ENCODE peak calls at places on chromosomes 16 and 17, in nine cellular contexts. N is cardiac fibroblast; Z is GM12865; Y is GM06990; Q is CD8-positive, alpha-beta T cell; B is thoracic aorta; I is HFF-Myc; C is H1; E is breast epithelium. T is an unnamed sample.

GRCh38 chr17:48198950-48199541 is 91.5 kb downstream of the SNX11 start:
- DNase-seq in Y (no peak), C (no peak), Q (no peak), I (no peak), N (no peak), Z (peak; percentile 5), E (no peak), B (no peak), T (no peak)

GRCh38 chr16:53558665-53559064 is 55.7 kb upstream of the AKTIP start:
- DNase-seq in Y (no peak), B (no peak), E (no peak), Z (no peak), Q (no peak), C (no peak), I (no peak), N (no peak), T (no peak)

GRCh38 chr16:55913717-55914116 is 38.5 kb upstream of the CES5A start:
- DNase-seq in N (no peak), E (no peak), Z (no peak), Q (no peak), B (no peak), I (no peak), Y (no peak), C (no peak), T (no peak)

GRCh38 chr16:48182979-48183537 is 27.3 kb upstream of the ABCC12 start:
- DNase-seq in Z (no peak), Q (no peak), I (no peak), Y (peak; percentile 29), N (no peak), C (no peak), B (no peak), E (no peak), T (no peak)

GRCh38 chr17:58352843-58353719 is 1.1 kb upstream of the SUPT4H1 start:
- DNase-seq in Q (no peak), N (peak; percentile 44), Y (peak; percentile 57), C (peak; percentile 56), Z (peak; percentile 72), I (no peak), E (no peak), B (no peak), T (no peak)

GRCh38 chr16:82192665-82193064 is 22.6 kb upstream of the MPHOSPH6 start:
- DNase-seq in Q (peak; percentile 1), Z (peak; percentile 6), E (no peak), C (no peak), B (no peak), N (peak; percentile 67), Y (no peak), I (peak; percentile 14), T (no peak)

GRCh38 chr16:51577621-51578303 is 426.7 kb upstream of the SALL1 start:
- DNase-seq in Q (no peak), Z (no peak), N (peak; percentile 18), C (no peak), E (no peak), B (no peak), Y (no peak), I (no peak), T (no peak)

GRCh38 chr16:57802635-57803412 is 533 bp upstream of the KIFC3 start:
- DNase-seq in Y (no peak), E (no peak), B (no peak), C (peak; percentile 62), Q (no peak), Z (no peak), I (no peak), N (no peak), T (no peak)

GRCh38 chr16:19696312-19696711 is 21.7 kb downstream of the KNOP1 start:
- DNase-seq in E (peak; percentile 79), C (no peak), Z (no peak), Y (no peak), N (peak; percentile 96), Q (peak; percentile 46), I (peak; percentile 73), B (peak; percentile 29), T (no peak)

GRCh38 chr16:25140459-25140858 is 28.9 kb downstream of the LCMT1 start:
- DNase-seq in E (no peak), Q (no peak), Y (no peak), Z (no peak), C (no peak), N (no peak), B (no peak), I (no peak), T (no peak)

GRCh38 chr16:25134306-25134705 is 22.8 kb downstream of the LCMT1 start:
- DNase-seq in B (no peak), I (no peak), C (no peak), Q (no peak), Z (no peak), Y (no peak), E (no peak), N (no peak), T (no peak)

GRCh38 chr16:25138130-25138529 is 26.6 kb downstream of the LCMT1 start:
- DNase-seq in I (no peak), Q (no peak), Y (no peak), N (no peak), C (no peak), B (no peak), E (no peak), Z (no peak), T (no peak)

DNA sequence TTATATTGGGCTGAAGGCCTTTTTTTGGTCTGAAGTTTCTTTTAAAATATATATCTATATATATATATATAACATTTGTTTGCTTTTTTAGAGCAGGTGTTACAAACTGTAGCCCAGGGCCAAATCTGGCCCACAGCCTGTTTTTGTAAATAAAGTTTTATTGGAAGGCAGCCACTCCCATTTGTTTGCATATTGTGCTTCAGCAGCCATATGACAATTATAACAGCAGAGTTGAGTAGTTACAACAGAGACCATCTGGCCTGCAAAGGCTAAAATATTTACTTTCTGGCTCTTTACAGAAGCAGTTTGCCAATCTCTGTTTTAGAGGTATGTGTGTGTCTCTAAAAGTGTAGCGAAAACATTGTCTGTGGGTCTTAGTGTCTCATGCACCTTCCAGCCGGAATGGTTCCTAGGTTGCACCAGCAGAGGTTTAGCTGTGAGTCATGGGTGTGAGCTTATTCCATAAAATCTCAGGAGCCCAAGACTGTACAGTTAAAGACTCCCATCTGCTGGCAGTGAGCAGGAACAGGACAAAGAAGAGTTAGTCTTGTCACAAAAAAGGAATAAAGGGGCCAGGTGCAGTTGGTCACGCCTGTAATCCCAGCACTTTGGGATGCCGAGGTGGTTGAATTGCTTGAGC is 23.8 kb downstream of the LCMT1 start:
- DNase-seq in Z (no peak), E (no peak), Y (no peak), I (peak; percentile 32), B (no peak), C (no peak), Q (no peak), N (peak; percentile 26), T (no peak)
- TF ChIP-seq CTCF in Z (no peak), E (no peak), Y (peak; percentile 3), I (peak; percentile 34), B (no peak), C (no peak), Q (no peak), N (peak; percentile 38), T (no peak)

GRCh38 chr16:71867934-71868333 is 16.0 kb downstream of the ZNF821 start:
- DNase-seq in C (no peak), B (no peak), Y (no peak), E (no peak), N (no peak), Q (no peak), I (no peak), Z (no peak), T (no peak)
- TF ChIP-seq CTCF in C (no peak), B (no peak), Y (no peak), E (no peak), N (no peak), Q (no peak), I (no peak), Z (no peak), T (no peak)

DNA sequence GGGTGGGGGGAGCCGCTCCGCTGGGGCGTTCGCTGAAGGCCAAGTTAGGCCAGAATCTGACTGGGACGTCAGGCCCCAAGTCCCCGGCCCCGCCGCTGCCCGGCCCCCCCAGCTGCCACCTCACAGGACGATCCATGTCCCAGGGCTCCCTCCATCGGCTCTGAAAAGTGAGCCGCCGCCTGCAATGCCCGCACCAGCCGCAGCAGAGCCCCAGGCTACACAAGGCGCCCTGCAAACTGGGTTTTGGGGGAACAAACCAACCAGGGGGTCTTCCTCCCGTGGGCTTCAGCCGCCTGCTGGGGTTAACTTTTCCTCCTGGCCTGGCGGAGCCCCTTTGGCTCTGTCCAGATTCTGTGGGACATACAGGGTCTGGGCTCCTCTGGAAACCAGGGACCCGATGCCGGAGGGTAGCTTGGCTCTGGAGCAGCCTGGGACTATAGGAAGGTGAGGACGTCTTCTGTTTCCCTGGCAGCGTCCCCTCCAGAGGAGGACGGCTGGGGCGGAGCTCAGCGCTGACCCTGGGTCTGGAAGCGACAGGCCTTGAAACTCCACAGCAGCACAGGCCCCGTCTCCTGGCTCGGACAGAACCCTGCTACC is 835 bp downstream of the NME4 start:
- DNase-seq in Q (no peak), C (peak; percentile 82), B (no peak), Z (no peak), I (peak; percentile 17), E (peak; percentile 80), Y (peak; percentile 68), N (peak; percentile 70), T (peak; percentile 89)
- TF ChIP-seq CTCF in Q (no peak), C (peak; percentile 13), B (peak; percentile 76), Z (no peak), I (no peak), E (peak; percentile 58), Y (peak; percentile 24), N (peak; percentile 62), T (no peak)

GRCh38 chr16:878071-878784 is 77.7 kb upstream of the GNG13 start:
- DNase-seq in E (no peak), N (no peak), I (no peak), B (no peak), Z (no peak), Y (no peak), C (peak; percentile 72), Q (no peak), T (peak; percentile 8)
- TF ChIP-seq CTCF in E (no peak), N (no peak), I (no peak), B (no peak), Z (no peak), Y (no peak), C (peak; percentile 84), Q (no peak), T (no peak)

DNA sequence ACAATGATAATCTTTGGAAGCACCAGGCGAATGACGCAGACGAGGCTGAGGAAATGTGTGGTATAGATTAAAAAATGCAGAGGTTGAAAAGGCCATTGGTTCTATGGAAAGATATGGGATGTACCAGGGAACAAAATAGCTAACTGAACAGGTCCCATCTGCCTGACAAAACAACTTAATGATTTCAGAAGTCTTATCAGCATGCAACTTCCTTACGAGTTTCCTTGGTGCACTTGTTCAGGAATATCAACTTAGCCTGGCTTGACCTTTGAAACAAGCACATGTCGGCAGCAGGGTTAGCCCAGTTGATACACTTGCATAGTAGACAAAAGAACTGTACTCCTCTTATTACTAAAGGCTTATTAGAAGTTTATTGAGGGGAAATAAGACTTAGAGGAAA is 90.9 kb upstream of the CDH11 start:
- DNase-seq in Q (no peak), E (no peak), N (no peak), C (no peak), Y (no peak), I (no peak), Z (no peak), B (no peak), T (no peak)
- TF ChIP-seq CTCF in Q (no peak), E (no peak), N (no peak), C (no peak), Y (no peak), I (no peak), Z (no peak), B (no peak), T (no peak)